ENCODE peak calls at places on chromosomes 13 and 19, in ten cellular contexts. One of them, this sample, is unnamed.

GRCh38 chr13:113560645-113561416 is 23.7 kb upstream of the TFDP1 start:
- DNase-seq in nephron progenitor cell: no peak
- DNase-seq in stimulated activated naive CD4-positive, alpha-beta T cell: no peak
- DNase-seq in neural progenitor cell: no peak
- DNase-seq in ELR: no peak
- DNase-seq in T-cell: no peak
- DNase-seq in thoracic aorta: no peak
- DNase-seq in germinal center: no peak
- DNase-seq in nucleus accumbens: no peak
- DNase-seq in stimulated activated CD4-positive, alpha-beta T cell treated with anti-CD3 and anti-CD28 coated beads, Interleukin-2, amount 100 ng/mL, for 24 hours: peak
- DNase-seq in this sample: no peak

GRCh38 chr19:873084-874019 is 13.9 kb downstream of the CFD start:
- DNase-seq in nephron progenitor cell: no peak
- DNase-seq in stimulated activated naive CD4-positive, alpha-beta T cell: peak
- DNase-seq in neural progenitor cell: peak
- DNase-seq in ELR: peak
- DNase-seq in T-cell: peak
- DNase-seq in thoracic aorta: no peak
- DNase-seq in germinal center: peak
- DNase-seq in nucleus accumbens: no peak
- DNase-seq in stimulated activated CD4-positive, alpha-beta T cell treated with anti-CD3 and anti-CD28 coated beads, Interleukin-2, amount 100 ng/mL, for 24 hours: peak
- DNase-seq in this sample: no peak

GRCh38 chr19:48556825-48557224 is 4.9 kb downstream of the SULT2B1 start:
- DNase-seq in nephron progenitor cell: no peak
- DNase-seq in stimulated activated naive CD4-positive, alpha-beta T cell: no peak
- DNase-seq in neural progenitor cell: no peak
- DNase-seq in ELR: no peak
- DNase-seq in T-cell: no peak
- DNase-seq in thoracic aorta: no peak
- DNase-seq in germinal center: no peak
- DNase-seq in nucleus accumbens: no peak
- DNase-seq in stimulated activated CD4-positive, alpha-beta T cell treated with anti-CD3 and anti-CD28 coated beads, Interleukin-2, amount 100 ng/mL, for 24 hours: no peak
- DNase-seq in this sample: no peak

GRCh38 chr13:94776956-94777355 is 64.6 kb upstream of the SOX21 start:
- DNase-seq in nephron progenitor cell: no peak
- DNase-seq in stimulated activated naive CD4-positive, alpha-beta T cell: no peak
- DNase-seq in neural progenitor cell: no peak
- DNase-seq in ELR: no peak
- DNase-seq in T-cell: no peak
- DNase-seq in thoracic aorta: no peak
- DNase-seq in germinal center: no peak
- DNase-seq in nucleus accumbens: no peak
- DNase-seq in stimulated activated CD4-positive, alpha-beta T cell treated with anti-CD3 and anti-CD28 coated beads, Interleukin-2, amount 100 ng/mL, for 24 hours: no peak
- DNase-seq in this sample: no peak

GRCh38 chr13:112859817-112860190 is 109.2 kb upstream of the MCF2L start:
- DNase-seq in nephron progenitor cell: no peak
- DNase-seq in stimulated activated naive CD4-positive, alpha-beta T cell: no peak
- DNase-seq in neural progenitor cell: no peak
- DNase-seq in ELR: peak
- DNase-seq in T-cell: no peak
- DNase-seq in thoracic aorta: no peak
- DNase-seq in germinal center: peak
- DNase-seq in nucleus accumbens: no peak
- DNase-seq in stimulated activated CD4-positive, alpha-beta T cell treated with anti-CD3 and anti-CD28 coated beads, Interleukin-2, amount 100 ng/mL, for 24 hours: no peak
- DNase-seq in this sample: no peak

GRCh38 chr19:57016076-57016475 is 103.7 kb upstream of the USP29 start:
- DNase-seq in nephron progenitor cell: no peak
- DNase-seq in stimulated activated naive CD4-positive, alpha-beta T cell: no peak
- DNase-seq in neural progenitor cell: no peak
- DNase-seq in ELR: no peak
- DNase-seq in T-cell: no peak
- DNase-seq in thoracic aorta: no peak
- DNase-seq in germinal center: no peak
- DNase-seq in nucleus accumbens: peak
- DNase-seq in stimulated activated CD4-positive, alpha-beta T cell treated with anti-CD3 and anti-CD28 coated beads, Interleukin-2, amount 100 ng/mL, for 24 hours: no peak
- DNase-seq in this sample: no peak

GRCh38 chr19:6720369-6721112 is at the start of gene C3:
- DNase-seq in nephron progenitor cell: no peak
- DNase-seq in stimulated activated naive CD4-positive, alpha-beta T cell: no peak
- DNase-seq in neural progenitor cell: no peak
- DNase-seq in ELR: peak
- DNase-seq in T-cell: no peak
- DNase-seq in thoracic aorta: no peak
- DNase-seq in germinal center: no peak
- DNase-seq in nucleus accumbens: no peak
- DNase-seq in stimulated activated CD4-positive, alpha-beta T cell treated with anti-CD3 and anti-CD28 coated beads, Interleukin-2, amount 100 ng/mL, for 24 hours: no peak
- DNase-seq in this sample: peak

GRCh38 chr19:41149831-41150230 is 35.6 kb downstream of the CYP2F1 start:
- DNase-seq in nephron progenitor cell: no peak
- DNase-seq in stimulated activated naive CD4-positive, alpha-beta T cell: no peak
- DNase-seq in neural progenitor cell: no peak
- DNase-seq in ELR: no peak
- DNase-seq in T-cell: no peak
- DNase-seq in thoracic aorta: no peak
- DNase-seq in germinal center: no peak
- DNase-seq in nucleus accumbens: no peak
- DNase-seq in stimulated activated CD4-positive, alpha-beta T cell treated with anti-CD3 and anti-CD28 coated beads, Interleukin-2, amount 100 ng/mL, for 24 hours: no peak
- DNase-seq in this sample: no peak

GRCh38 chr13:98307744-98308524 is 130.9 kb upstream of the RNF113B start:
- DNase-seq in nephron progenitor cell: no peak
- DNase-seq in stimulated activated naive CD4-positive, alpha-beta T cell: no peak
- DNase-seq in neural progenitor cell: no peak
- DNase-seq in ELR: no peak
- DNase-seq in T-cell: no peak
- DNase-seq in thoracic aorta: no peak
- DNase-seq in germinal center: no peak
- DNase-seq in nucleus accumbens: no peak
- DNase-seq in stimulated activated CD4-positive, alpha-beta T cell treated with anti-CD3 and anti-CD28 coated beads, Interleukin-2, amount 100 ng/mL, for 24 hours: no peak
- DNase-seq in this sample: no peak

GRCh38 chr19:50607874-50608785 is 31.6 kb downstream of the SYT3 start:
- DNase-seq in nephron progenitor cell: peak
- DNase-seq in stimulated activated naive CD4-positive, alpha-beta T cell: peak
- DNase-seq in neural progenitor cell: peak
- DNase-seq in ELR: peak
- DNase-seq in T-cell: peak
- DNase-seq in thoracic aorta: no peak
- DNase-seq in germinal center: peak
- DNase-seq in nucleus accumbens: peak
- DNase-seq in stimulated activated CD4-positive, alpha-beta T cell treated with anti-CD3 and anti-CD28 coated beads, Interleukin-2, amount 100 ng/mL, for 24 hours: peak
- DNase-seq in this sample: no peak

GRCh38 chr19:51688665-51689571 is 4.2 kb upstream of the SPACA6 start:
- DNase-seq in nephron progenitor cell: peak
- DNase-seq in stimulated activated naive CD4-positive, alpha-beta T cell: no peak
- DNase-seq in neural progenitor cell: peak
- DNase-seq in ELR: peak
- DNase-seq in T-cell: no peak
- DNase-seq in thoracic aorta: peak
- DNase-seq in germinal center: no peak
- DNase-seq in nucleus accumbens: peak
- DNase-seq in stimulated activated CD4-positive, alpha-beta T cell treated with anti-CD3 and anti-CD28 coated beads, Interleukin-2, amount 100 ng/mL, for 24 hours: peak
- DNase-seq in this sample: peak

GRCh38 chr13:112791662-112792440 is 102.0 kb downstream of the ATP11A start:
- DNase-seq in nephron progenitor cell: no peak
- DNase-seq in stimulated activated naive CD4-positive, alpha-beta T cell: no peak
- DNase-seq in neural progenitor cell: no peak
- DNase-seq in ELR: no peak
- DNase-seq in T-cell: no peak
- DNase-seq in thoracic aorta: no peak
- DNase-seq in germinal center: no peak
- DNase-seq in nucleus accumbens: no peak
- DNase-seq in stimulated activated CD4-positive, alpha-beta T cell treated with anti-CD3 and anti-CD28 coated beads, Interleukin-2, amount 100 ng/mL, for 24 hours: no peak
- DNase-seq in this sample: no peak

GRCh38 chr13:61954092-61954491 is 538.4 kb upstream of the PCDH20 start:
- DNase-seq in nephron progenitor cell: no peak
- DNase-seq in stimulated activated naive CD4-positive, alpha-beta T cell: no peak
- DNase-seq in neural progenitor cell: peak
- DNase-seq in ELR: peak
- DNase-seq in T-cell: no peak
- DNase-seq in thoracic aorta: no peak
- DNase-seq in germinal center: no peak
- DNase-seq in nucleus accumbens: no peak
- DNase-seq in stimulated activated CD4-positive, alpha-beta T cell treated with anti-CD3 and anti-CD28 coated beads, Interleukin-2, amount 100 ng/mL, for 24 hours: no peak
- DNase-seq in this sample: peak

GRCh38 chr13:50033696-50034095 is 18.5 kb downstream of the KCNRG start:
- DNase-seq in nephron progenitor cell: no peak
- DNase-seq in stimulated activated naive CD4-positive, alpha-beta T cell: no peak
- DNase-seq in neural progenitor cell: no peak
- DNase-seq in ELR: peak
- DNase-seq in T-cell: no peak
- DNase-seq in thoracic aorta: no peak
- DNase-seq in germinal center: no peak
- DNase-seq in nucleus accumbens: no peak
- DNase-seq in stimulated activated CD4-positive, alpha-beta T cell treated with anti-CD3 and anti-CD28 coated beads, Interleukin-2, amount 100 ng/mL, for 24 hours: no peak
- DNase-seq in this sample: no peak

GRCh38 chr13:98141938-98142426 is 912 bp upstream of the FARP1 start:
- DNase-seq in nephron progenitor cell: peak
- DNase-seq in stimulated activated naive CD4-positive, alpha-beta T cell: no peak
- DNase-seq in neural progenitor cell: peak
- DNase-seq in ELR: no peak
- DNase-seq in T-cell: no peak
- DNase-seq in thoracic aorta: no peak
- DNase-seq in germinal center: no peak
- DNase-seq in nucleus accumbens: no peak
- DNase-seq in stimulated activated CD4-positive, alpha-beta T cell treated with anti-CD3 and anti-CD28 coated beads, Interleukin-2, amount 100 ng/mL, for 24 hours: no peak
- DNase-seq in this sample: no peak

GRCh38 chr13:79108914-79109643 is 297.0 kb downstream of the RBM26 start:
- DNase-seq in nephron progenitor cell: no peak
- DNase-seq in stimulated activated naive CD4-positive, alpha-beta T cell: no peak
- DNase-seq in neural progenitor cell: no peak
- DNase-seq in ELR: no peak
- DNase-seq in T-cell: no peak
- DNase-seq in thoracic aorta: no peak
- DNase-seq in germinal center: no peak
- DNase-seq in nucleus accumbens: no peak
- DNase-seq in stimulated activated CD4-positive, alpha-beta T cell treated with anti-CD3 and anti-CD28 coated beads, Interleukin-2, amount 100 ng/mL, for 24 hours: no peak
- DNase-seq in this sample: no peak

GRCh38 chr19:8485561-8486371 is 16.7 kb downstream of the PRAM1 start:
- DNase-seq in nephron progenitor cell: no peak
- DNase-seq in stimulated activated naive CD4-positive, alpha-beta T cell: no peak
- DNase-seq in neural progenitor cell: no peak
- DNase-seq in ELR: no peak
- DNase-seq in T-cell: no peak
- DNase-seq in thoracic aorta: no peak
- DNase-seq in germinal center: no peak
- DNase-seq in nucleus accumbens: no peak
- DNase-seq in stimulated activated CD4-positive, alpha-beta T cell treated with anti-CD3 and anti-CD28 coated beads, Interleukin-2, amount 100 ng/mL, for 24 hours: no peak
- DNase-seq in this sample: no peak

GRCh38 chr13:114111577-114111976 is 20.8 kb downstream of the RASA3 start:
- DNase-seq in nephron progenitor cell: no peak
- DNase-seq in stimulated activated naive CD4-positive, alpha-beta T cell: no peak
- DNase-seq in neural progenitor cell: no peak
- DNase-seq in ELR: peak
- DNase-seq in T-cell: no peak
- DNase-seq in thoracic aorta: no peak
- DNase-seq in germinal center: no peak
- DNase-seq in nucleus accumbens: no peak
- DNase-seq in stimulated activated CD4-positive, alpha-beta T cell treated with anti-CD3 and anti-CD28 coated beads, Interleukin-2, amount 100 ng/mL, for 24 hours: no peak
- DNase-seq in this sample: no peak

GRCh38 chr13:70203661-70204229 is 95.5 kb upstream of the KLHL1 start:
- DNase-seq in nephron progenitor cell: peak
- DNase-seq in stimulated activated naive CD4-positive, alpha-beta T cell: no peak
- DNase-seq in neural progenitor cell: peak
- DNase-seq in ELR: peak
- DNase-seq in T-cell: no peak
- DNase-seq in thoracic aorta: no peak
- DNase-seq in germinal center: no peak
- DNase-seq in nucleus accumbens: no peak
- DNase-seq in stimulated activated CD4-positive, alpha-beta T cell treated with anti-CD3 and anti-CD28 coated beads, Interleukin-2, amount 100 ng/mL, for 24 hours: no peak
- DNase-seq in this sample: no peak

GRCh38 chr19:55285225-55285890 is 1.6 kb downstream of the BRSK1 start:
- DNase-seq in nephron progenitor cell: no peak
- DNase-seq in stimulated activated naive CD4-positive, alpha-beta T cell: no peak
- DNase-seq in neural progenitor cell: no peak
- DNase-seq in ELR: no peak
- DNase-seq in T-cell: no peak
- DNase-seq in thoracic aorta: no peak
- DNase-seq in germinal center: no peak
- DNase-seq in nucleus accumbens: peak
- DNase-seq in stimulated activated CD4-positive, alpha-beta T cell treated with anti-CD3 and anti-CD28 coated beads, Interleukin-2, amount 100 ng/mL, for 24 hours: no peak
- DNase-seq in this sample: no peak

GRCh38 chr19:14198384-14199376 is 7.3 kb downstream of the ADGRL1 start:
- DNase-seq in nephron progenitor cell: no peak
- DNase-seq in stimulated activated naive CD4-positive, alpha-beta T cell: no peak
- DNase-seq in neural progenitor cell: no peak
- DNase-seq in ELR: peak
- DNase-seq in T-cell: no peak
- DNase-seq in thoracic aorta: no peak
- DNase-seq in germinal center: no peak
- DNase-seq in nucleus accumbens: no peak
- DNase-seq in stimulated activated CD4-positive, alpha-beta T cell treated with anti-CD3 and anti-CD28 coated beads, Interleukin-2, amount 100 ng/mL, for 24 hours: no peak
- DNase-seq in this sample: peak

GRCh38 chr13:59770451-59770850 is 393.3 kb downstream of the DIAPH3 start:
- DNase-seq in nephron progenitor cell: no peak
- DNase-seq in stimulated activated naive CD4-positive, alpha-beta T cell: no peak
- DNase-seq in neural progenitor cell: no peak
- DNase-seq in ELR: no peak
- DNase-seq in T-cell: no peak
- DNase-seq in thoracic aorta: no peak
- DNase-seq in germinal center: no peak
- DNase-seq in nucleus accumbens: no peak
- DNase-seq in stimulated activated CD4-positive, alpha-beta T cell treated with anti-CD3 and anti-CD28 coated beads, Interleukin-2, amount 100 ng/mL, for 24 hours: no peak
- DNase-seq in this sample: no peak